ENCODE peak calls at places on chromosomes 5 and 9, in eight cellular contexts. K is PC-3, I is iPS DF 6.9, N is ascending aorta, L is cardiac fibroblast, X is neuronal stem cell, T is NB4, O is GM06990. R is an unnamed sample.

GRCh38 chr5:160213537-160213936 is 15.8 kb upstream of the FABP6 start:
- DNase-seq in I (no peak), L (peak; percentile 20), K (peak; percentile 22), O (no peak), N (no peak), T (no peak), X (no peak), R (peak; percentile 24)

GRCh38 chr9:33202552-33203300 is 35.6 kb upstream of the B4GALT1 start:
- DNase-seq in X (no peak), L (peak; percentile 86), N (peak; percentile 82), T (peak; percentile 74), K (no peak), O (peak; percentile 70), I (no peak), R (peak; percentile 87)

GRCh38 chr9:12680341-12680740 is 12.8 kb upstream of the TYRP1 start:
- DNase-seq in O (no peak), L (peak; percentile 40), X (no peak), K (peak; percentile 58), T (no peak), I (no peak), N (no peak), R (no peak)

GRCh38 chr5:170747851-170748250 is 35.7 kb upstream of the GABRP start:
- DNase-seq in T (peak; percentile 13), N (peak; percentile 57), L (peak; percentile 16), K (no peak), X (no peak), I (no peak), O (no peak), R (no peak)

GRCh38 chr5:55597014-55597981 is 62.5 kb upstream of the PLPP1 start:
- DNase-seq in I (no peak), N (peak; percentile 84), O (no peak), X (no peak), L (peak; percentile 78), T (no peak), K (peak; percentile 61), R (no peak)

GRCh38 chr9:89497978-89498844 is at the start of gene SEMA4D:
- DNase-seq in I (peak; percentile 50), O (peak; percentile 78), N (peak; percentile 74), K (peak; percentile 58), X (peak; percentile 54), L (no peak), T (peak; percentile 85), R (peak; percentile 77)

GRCh38 chr9:130535818-130536521 is 43.4 kb upstream of the FUBP3 start:
- DNase-seq in L (peak; percentile 37), X (no peak), N (no peak), T (peak; percentile 15), K (peak; percentile 6), O (no peak), I (no peak), R (no peak)

GRCh38 chr5:30279237-30279636 is 914.2 kb upstream of the CDH6 start:
- DNase-seq in T (no peak), L (peak; percentile 65), K (peak; percentile 81), O (no peak), N (no peak), I (peak; percentile 1), X (no peak), R (no peak)

GRCh38 chr9:93672622-93673270 is 96.4 kb downstream of the PHF2 start:
- DNase-seq in K (no peak), N (peak; percentile 38), X (no peak), T (no peak), I (no peak), L (no peak), O (no peak), R (no peak)

GRCh38 chr9:106869028-106869427 is 6.1 kb downstream of the ZNF462 start:
- DNase-seq in X (no peak), N (no peak), I (no peak), L (peak; percentile 59), K (no peak), T (no peak), O (no peak), R (no peak)

GRCh38 chr5:157076558-157076957 is 17.6 kb upstream of the HAVCR1 start:
- DNase-seq in K (peak; percentile 49), I (no peak), T (peak; percentile 10), O (no peak), X (no peak), L (peak; percentile 57), N (no peak), R (peak; percentile 53)

GRCh38 chr5:59187772-59188347 is 605.0 kb downstream of the RAB3C start:
- DNase-seq in T (no peak), O (no peak), L (peak; percentile 59), X (no peak), I (no peak), K (no peak), N (no peak), R (no peak)

GRCh38 chr5:79745255-79745654 is 55.6 kb downstream of the CMYA5 start:
- DNase-seq in I (no peak), N (no peak), O (no peak), L (no peak), K (no peak), T (no peak), X (no peak), R (no peak)

GRCh38 chr5:171785517-171785916 is at the start of gene SMIM23:
- DNase-seq in N (no peak), O (no peak), L (no peak), K (no peak), T (no peak), X (no peak), I (no peak), R (no peak)

GRCh38 chr5:171789353-171789752 is 3.7 kb downstream of the SMIM23 start:
- DNase-seq in K (no peak), X (no peak), O (no peak), I (no peak), T (no peak), N (no peak), L (no peak), R (no peak)

GRCh38 chr5:171795381-171795780 is 9.8 kb downstream of the SMIM23 start:
- DNase-seq in N (no peak), X (no peak), T (no peak), O (no peak), L (no peak), I (no peak), K (no peak), R (no peak)

GRCh38 chr5:171794470-171794869 is 8.9 kb downstream of the SMIM23 start:
- DNase-seq in K (no peak), L (no peak), N (no peak), O (no peak), X (no peak), I (no peak), T (no peak), R (no peak)

GRCh38 chr5:171790408-171790807 is 4.8 kb downstream of the SMIM23 start:
- DNase-seq in O (no peak), I (no peak), X (no peak), N (no peak), L (no peak), K (no peak), T (no peak), R (no peak)
- H3K4me3 ChIP-seq in O (no peak overlapping the region), I (no peak overlapping the region), X (no peak overlapping the region), N (no peak overlapping the region), L (no peak overlapping the region), K (no peak overlapping the region), T (no peak overlapping the region), R (no peak overlapping the region)

DNA sequence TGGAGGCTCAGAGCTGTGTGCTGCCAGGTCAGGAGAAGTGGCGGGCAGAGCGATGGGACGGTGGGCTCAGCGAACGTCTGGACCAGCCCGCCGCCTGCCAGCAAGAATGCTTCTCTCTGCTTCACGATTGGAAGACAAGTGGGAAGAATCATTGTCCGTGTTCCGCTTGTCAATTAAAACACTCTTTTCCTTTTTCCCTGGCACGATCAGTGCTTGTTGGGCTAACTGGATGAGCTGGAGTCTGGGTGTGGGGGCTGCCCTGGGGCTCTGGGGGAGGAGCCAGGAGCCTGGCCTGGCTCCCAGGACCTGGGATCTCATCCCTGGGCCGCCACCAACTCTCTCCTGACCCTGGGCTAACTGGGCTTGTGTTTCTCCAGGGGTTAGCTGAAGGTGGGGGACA is 1.7 kb downstream of the COL5A1 start:
- DNase-seq in O (no peak), X (no peak), I (no peak), L (peak; percentile 54), K (peak; percentile 13), N (no peak), T (no peak), R (no peak)
- H3K4me3 ChIP-seq in O (no peak overlapping the region), X (no peak overlapping the region), I (no peak overlapping the region), L (peak overlapping the region; percentile 90), K (peak overlapping the region; percentile 69), N (peak overlapping the region; percentile 74), T (no peak overlapping the region), R (no peak overlapping the region)

DNA sequence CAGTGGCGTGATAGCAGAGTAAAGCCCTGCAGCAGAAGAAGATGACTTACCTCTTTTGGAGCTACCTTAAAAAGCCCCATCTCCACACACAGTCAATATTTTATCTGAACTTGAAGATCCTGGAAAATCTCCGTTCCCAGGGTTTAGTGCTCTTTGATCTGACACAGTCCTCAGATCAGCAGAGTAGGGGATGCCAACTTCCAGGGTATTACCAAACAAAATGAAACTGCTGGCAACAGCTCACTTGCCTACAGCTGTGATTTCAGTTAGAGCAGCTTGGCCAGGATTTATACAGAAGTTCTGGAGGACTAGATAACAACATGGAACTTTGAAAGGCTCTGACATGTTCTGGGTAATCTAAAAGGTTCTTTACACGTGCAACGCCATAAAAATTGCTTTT is 1537.8 kb upstream of the ACO1 start:
- DNase-seq in L (no peak), X (no peak), N (no peak), O (no peak), K (no peak), T (no peak), I (no peak), R (no peak)
- H3K4me3 ChIP-seq in L (no peak overlapping the region), X (no peak overlapping the region), N (no peak overlapping the region), O (no peak overlapping the region), K (no peak overlapping the region), T (no peak overlapping the region), I (no peak overlapping the region), R (no peak overlapping the region)

GRCh38 chr9:136700959-136701664 is 11.3 kb upstream of the DIPK1B start:
- DNase-seq in K (no peak), N (no peak), X (no peak), I (no peak), T (no peak), L (no peak), O (peak; percentile 77), R (peak; percentile 78)
- H3K4me3 ChIP-seq in K (no peak overlapping the region), N (no peak overlapping the region), X (no peak overlapping the region), I (no peak overlapping the region), T (no peak overlapping the region), L (no peak overlapping the region), O (peak overlapping the region; percentile 44), R (peak overlapping the region; percentile 40)

GRCh38 chr5:94759022-94759421 is 140.6 kb downstream of the SLF1 start:
- DNase-seq in L (no peak), O (no peak), I (no peak), K (no peak), T (no peak), N (no peak), X (no peak), R (no peak)

GRCh38 chr5:94761786-94762185 is 143.3 kb downstream of the SLF1 start:
- DNase-seq in I (no peak), N (no peak), K (no peak), X (no peak), L (no peak), O (no peak), T (no peak), R (no peak)
- H3K4me3 ChIP-seq in I (no peak overlapping the region), N (no peak overlapping the region), K (no peak overlapping the region), X (no peak overlapping the region), L (no peak overlapping the region), O (no peak overlapping the region), T (no peak overlapping the region), R (no peak overlapping the region)

R was measured in GM12865.